ENCODE peak calls at places on chromosome 17, in nine cellular contexts. T, M, K, W, H, J, N, X and C are unnamed samples. For H3K4me1, the result is how much of the 10 kb centered on the place peaks cover.

GRCh38 chr17:66255112-66255511 is 25.9 kb upstream of the APOH start:
- DNase-seq in T (no peak), M (peak), K (no peak), W (peak), H (peak), J (peak), N (peak), X (no peak), C (no peak)

GRCh38 chr17:39687101-39687545 is 734 bp downstream of the PGAP3 start:
- DNase-seq in T (no peak), M (no peak), K (no peak), W (no peak), H (no peak), J (no peak), N (no peak), X (no peak), C (no peak)

GRCh38 chr17:1766382-1767135 is 4.7 kb downstream of the SERPINF1 start:
- DNase-seq in T (no peak), M (no peak), K (no peak), W (no peak), H (no peak), J (no peak), N (no peak), X (no peak), C (no peak)

GRCh38 chr17:51630101-51630671 is 369.8 kb downstream of the UTP18 start:
- DNase-seq in T (no peak), M (no peak), K (no peak), W (no peak), H (no peak), J (no peak), N (no peak), X (no peak), C (no peak)

GRCh38 chr17:67211742-67212141 is 33.3 kb downstream of the HELZ start:
- DNase-seq in T (no peak), M (no peak), K (no peak), W (no peak), H (no peak), J (peak), N (no peak), X (no peak), C (no peak)

GRCh38 chr17:35345926-35346771 is 27.3 kb downstream of the SLFN11 start:
- DNase-seq in T (peak), M (peak), K (peak), W (no peak), H (peak), J (peak), N (peak), X (no peak), C (peak)

GRCh38 chr17:57523926-57524634 is 221.0 kb downstream of the CCDC182 start:
- DNase-seq in T (no peak), M (no peak), K (peak), W (peak), H (no peak), J (peak), N (peak), X (no peak), C (peak)

GRCh38 chr17:13777003-13777402 is 175.3 kb upstream of the HS3ST3A1 start:
- DNase-seq in T (no peak), M (peak), K (no peak), W (no peak), H (no peak), J (no peak), N (no peak), X (no peak), C (no peak)

GRCh38 chr17:31517524-31517923 is 126.0 kb downstream of the RAB11FIP4 start:
- DNase-seq in T (no peak), M (no peak), K (no peak), W (peak), H (no peak), J (no peak), N (no peak), X (no peak), C (no peak)

GRCh38 chr17:64410750-64411490 is 20.3 kb upstream of the PECAM1 start:
- DNase-seq in T (no peak), M (no peak), K (no peak), W (no peak), H (no peak), J (no peak), N (no peak), X (no peak), C (no peak)

GRCh38 chr17:3885970-3886369 is 6.9 kb downstream of the CAMKK1 start:
- DNase-seq in T (no peak), M (peak), K (no peak), W (peak), H (no peak), J (peak), N (no peak), X (no peak), C (no peak)

GRCh38 chr17:76529224-76529642 is 8.3 kb downstream of the CYGB start:
- DNase-seq in T (peak), M (peak), K (peak), W (no peak), H (peak), J (peak), N (peak), X (no peak), C (peak)

GRCh38 chr17:76528528-76529223 is 8.8 kb downstream of the CYGB start:
- DNase-seq in T (peak), M (no peak), K (peak), W (no peak), H (peak), J (peak), N (no peak), X (no peak), C (no peak)

GRCh38 chr17:76529643-76530488 is 7.6 kb downstream of the CYGB start:
- DNase-seq in T (peak), M (peak), K (peak), W (no peak), H (peak), J (peak), N (peak), X (no peak), C (peak)

GRCh38 chr17:76528156-76528527 is 9.4 kb downstream of the CYGB start:
- DNase-seq in T (no peak), M (no peak), K (no peak), W (no peak), H (peak), J (no peak), N (no peak), X (no peak), C (no peak)

GRCh38 chr17:76527430-76528111 is 9.9 kb downstream of the CYGB start:
- DNase-seq in T (peak), M (peak), K (peak), W (no peak), H (peak), J (peak), N (peak), X (no peak), C (no peak)
- H3K4me1 ChIP-seq in T (half or more), M (half or more), K (half or more), W (under half), H (under half), J (under half), N (half or more), X (under half), C (under half)

GRCh38 chr17:63224644-63225043 is 221.5 kb downstream of the CYB561 start:
- DNase-seq in T (no peak), M (no peak), K (no peak), W (no peak), H (no peak), J (no peak), N (no peak), X (no peak), C (no peak)

GRCh38 chr17:63221941-63222340 is 224.2 kb downstream of the CYB561 start:
- DNase-seq in T (no peak), M (no peak), K (no peak), W (no peak), H (no peak), J (no peak), N (no peak), X (no peak), C (no peak)

GRCh38 chr17:63223212-63223911 is 222.7 kb downstream of the CYB561 start:
- DNase-seq in T (no peak), M (no peak), K (no peak), W (no peak), H (no peak), J (no peak), N (no peak), X (no peak), C (no peak)

GRCh38 chr17:63222655-63223054 is 223.5 kb downstream of the CYB561 start:
- DNase-seq in T (no peak), M (no peak), K (no peak), W (peak), H (no peak), J (peak), N (no peak), X (no peak), C (no peak)
- H3K4me1 ChIP-seq in T (under half), M (under half), K (under half), W (under half), H (under half), J (under half), N (under half), X (under half), C (under half)

DNA sequence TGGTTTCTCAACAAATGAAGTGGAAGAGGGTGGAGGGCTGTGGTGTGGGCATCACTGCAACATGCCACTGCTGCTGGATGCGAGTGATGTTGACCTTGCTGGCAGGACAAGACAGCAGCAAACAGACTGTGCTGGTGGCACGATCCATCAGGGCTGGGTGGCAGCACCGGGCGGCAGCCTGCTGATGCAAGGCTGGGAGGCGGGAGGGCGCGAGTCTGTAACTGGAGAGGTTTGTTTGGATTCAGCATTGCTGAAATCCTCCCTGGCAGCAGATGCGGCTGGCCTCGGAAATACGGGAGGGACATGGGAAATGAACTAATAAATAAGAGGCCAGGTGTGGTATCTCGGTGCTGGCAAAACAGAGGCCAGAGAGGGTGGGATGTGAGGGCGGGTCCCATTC is 224.2 kb downstream of the ENGASE start:
- DNase-seq in T (no peak), M (no peak), K (no peak), W (no peak), H (no peak), J (no peak), N (no peak), X (no peak), C (no peak)
- H3K4me1 ChIP-seq in T (under half), M (under half), K (under half), W (under half), H (under half), J (under half), N (under half), X (under half), C (under half)

GRCh38 chr17:48307222-48307621 is 122.8 kb downstream of the SKAP1 start:
- DNase-seq in T (no peak), M (no peak), K (no peak), W (no peak), H (no peak), J (no peak), N (no peak), X (no peak), C (no peak)
- H3K4me1 ChIP-seq in T (under half), M (under half), K (under half), W (under half), H (under half), J (under half), N (under half), X (under half), C (under half)

DNA sequence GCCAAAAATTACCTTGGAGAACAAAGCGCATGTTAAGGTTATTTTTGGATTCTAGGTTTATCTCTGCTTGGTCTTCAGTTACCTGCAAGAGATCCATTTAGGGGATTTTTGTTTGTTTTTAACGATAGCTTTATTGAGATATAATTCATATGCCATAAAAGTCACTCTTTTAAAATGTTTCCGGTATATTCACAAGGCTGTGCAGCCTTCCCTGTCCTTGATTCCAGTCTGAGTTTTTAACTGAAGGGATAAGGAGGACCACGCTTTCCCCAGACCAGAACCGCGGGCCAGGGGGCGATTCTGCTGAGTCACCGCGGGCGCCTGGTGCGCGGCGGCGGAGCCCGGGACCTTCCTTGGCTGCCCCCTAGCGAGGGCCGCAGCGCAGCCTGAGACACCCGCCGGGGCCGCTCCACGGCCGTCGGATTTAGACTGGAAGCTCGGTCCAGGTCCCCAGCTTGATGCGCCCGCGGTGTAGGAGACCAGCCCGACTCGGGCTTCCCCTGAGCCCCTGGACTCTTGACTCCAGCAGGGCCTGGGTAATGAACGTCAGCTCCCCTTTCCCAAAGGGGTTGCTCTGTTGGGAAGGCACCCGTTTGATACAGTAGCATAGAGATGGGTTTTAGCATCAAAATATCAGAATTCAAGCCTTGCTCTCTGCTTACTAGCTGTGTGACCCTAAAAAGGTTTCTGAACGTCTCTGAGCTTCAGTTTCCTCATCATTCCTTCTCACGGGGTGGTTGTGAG is 50.0 kb upstream of the STH start:
- DNase-seq in T (peak), M (peak), K (peak), W (peak), H (peak), J (peak), N (peak), X (no peak), C (peak)
- H3K4me1 ChIP-seq in T (under half), M (under half), K (under half), W (under half), H (under half), J (under half), N (under half), X (under half), C (under half)